ENCODE peak calls at places on chromosome 1, in nine cellular contexts. One of them, this sample, is unnamed.

GRCh38 chr1:222777977-222778376 is 36.9 kb upstream of the DISP1 start:
- DNase-seq in AG09319: no peak
- DNase-seq in stimulated activated CD4-positive, alpha-beta T cell treated with anti-CD3 and anti-CD28 coated beads, Interleukin-4, amount 100 ng/mL, for 1 hour: no peak
- DNase-seq in mesenteric fat pad: no peak
- DNase-seq in EL: no peak
- DNase-seq in HFFc6: no peak
- DNase-seq in GM12865: no peak
- DNase-seq in SHP77: peak
- DNase-seq in CD8-positive, alpha-beta memory T cell: no peak
- DNase-seq in this sample: no peak

GRCh38 chr1:111553199-111553598 is 49.8 kb upstream of the ADORA3 start:
- DNase-seq in CD8-positive, alpha-beta memory T cell: no peak
- DNase-seq in stimulated activated CD4-positive, alpha-beta T cell treated with anti-CD3 and anti-CD28 coated beads, Interleukin-4, amount 100 ng/mL, for 1 hour: no peak
- DNase-seq in EL: peak
- DNase-seq in AG09319: no peak
- DNase-seq in SHP77: no peak
- DNase-seq in GM12865: no peak
- DNase-seq in mesenteric fat pad: no peak
- DNase-seq in HFFc6: peak
- DNase-seq in this sample: no peak

GRCh38 chr1:55441474-55441873 is 226.3 kb upstream of the USP24 start:
- DNase-seq in SHP77: no peak
- DNase-seq in GM12865: no peak
- DNase-seq in mesenteric fat pad: no peak
- DNase-seq in HFFc6: no peak
- DNase-seq in EL: no peak
- DNase-seq in stimulated activated CD4-positive, alpha-beta T cell treated with anti-CD3 and anti-CD28 coated beads, Interleukin-4, amount 100 ng/mL, for 1 hour: no peak
- DNase-seq in CD8-positive, alpha-beta memory T cell: no peak
- DNase-seq in AG09319: no peak
- DNase-seq in this sample: no peak

GRCh38 chr1:74964508-74964907 is 169.7 kb upstream of the LHX8 start:
- DNase-seq in mesenteric fat pad: no peak
- DNase-seq in EL: peak
- DNase-seq in AG09319: peak
- DNase-seq in HFFc6: no peak
- DNase-seq in GM12865: no peak
- DNase-seq in SHP77: peak
- DNase-seq in stimulated activated CD4-positive, alpha-beta T cell treated with anti-CD3 and anti-CD28 coated beads, Interleukin-4, amount 100 ng/mL, for 1 hour: no peak
- DNase-seq in CD8-positive, alpha-beta memory T cell: no peak
- DNase-seq in this sample: no peak

GRCh38 chr1:62685431-62685859 is 2.7 kb downstream of the DOCK7 start:
- DNase-seq in EL: peak
- DNase-seq in stimulated activated CD4-positive, alpha-beta T cell treated with anti-CD3 and anti-CD28 coated beads, Interleukin-4, amount 100 ng/mL, for 1 hour: no peak
- DNase-seq in HFFc6: peak
- DNase-seq in mesenteric fat pad: no peak
- DNase-seq in CD8-positive, alpha-beta memory T cell: no peak
- DNase-seq in AG09319: no peak
- DNase-seq in SHP77: no peak
- DNase-seq in GM12865: no peak
- DNase-seq in this sample: no peak

GRCh38 chr1:70509996-70510876 is 99.2 kb downstream of the CTH start:
- DNase-seq in SHP77: peak
- DNase-seq in AG09319: peak
- DNase-seq in GM12865: peak
- DNase-seq in HFFc6: peak
- DNase-seq in stimulated activated CD4-positive, alpha-beta T cell treated with anti-CD3 and anti-CD28 coated beads, Interleukin-4, amount 100 ng/mL, for 1 hour: no peak
- DNase-seq in mesenteric fat pad: no peak
- DNase-seq in CD8-positive, alpha-beta memory T cell: peak
- DNase-seq in EL: peak
- DNase-seq in this sample: peak

GRCh38 chr1:3671371-3672180 is 19.3 kb downstream of the TP73 start:
- DNase-seq in CD8-positive, alpha-beta memory T cell: no peak
- DNase-seq in HFFc6: no peak
- DNase-seq in EL: no peak
- DNase-seq in GM12865: peak
- DNase-seq in stimulated activated CD4-positive, alpha-beta T cell treated with anti-CD3 and anti-CD28 coated beads, Interleukin-4, amount 100 ng/mL, for 1 hour: no peak
- DNase-seq in AG09319: no peak
- DNase-seq in mesenteric fat pad: no peak
- DNase-seq in SHP77: no peak
- DNase-seq in this sample: no peak

GRCh38 chr1:78297828-78298227 is 192.9 kb upstream of the PTGFR start:
- DNase-seq in EL: no peak
- DNase-seq in GM12865: no peak
- DNase-seq in AG09319: no peak
- DNase-seq in HFFc6: no peak
- DNase-seq in CD8-positive, alpha-beta memory T cell: no peak
- DNase-seq in SHP77: no peak
- DNase-seq in stimulated activated CD4-positive, alpha-beta T cell treated with anti-CD3 and anti-CD28 coated beads, Interleukin-4, amount 100 ng/mL, for 1 hour: no peak
- DNase-seq in mesenteric fat pad: no peak
- DNase-seq in this sample: peak

GRCh38 chr1:225063722-225064121 is 134.2 kb downstream of the DNAH14 start:
- DNase-seq in CD8-positive, alpha-beta memory T cell: no peak
- DNase-seq in EL: no peak
- DNase-seq in AG09319: no peak
- DNase-seq in SHP77: no peak
- DNase-seq in mesenteric fat pad: no peak
- DNase-seq in stimulated activated CD4-positive, alpha-beta T cell treated with anti-CD3 and anti-CD28 coated beads, Interleukin-4, amount 100 ng/mL, for 1 hour: no peak
- DNase-seq in GM12865: no peak
- DNase-seq in HFFc6: no peak
- DNase-seq in this sample: no peak

GRCh38 chr1:68010094-68010493 is 40.3 kb downstream of the DIRAS3 start:
- DNase-seq in SHP77: peak
- DNase-seq in CD8-positive, alpha-beta memory T cell: no peak
- DNase-seq in HFFc6: peak
- DNase-seq in GM12865: no peak
- DNase-seq in EL: no peak
- DNase-seq in stimulated activated CD4-positive, alpha-beta T cell treated with anti-CD3 and anti-CD28 coated beads, Interleukin-4, amount 100 ng/mL, for 1 hour: no peak
- DNase-seq in mesenteric fat pad: no peak
- DNase-seq in AG09319: no peak
- DNase-seq in this sample: no peak

GRCh38 chr1:109880961-109881894 is 29.4 kb upstream of the CSF1 start:
- DNase-seq in HFFc6: no peak
- DNase-seq in GM12865: no peak
- DNase-seq in stimulated activated CD4-positive, alpha-beta T cell treated with anti-CD3 and anti-CD28 coated beads, Interleukin-4, amount 100 ng/mL, for 1 hour: no peak
- DNase-seq in AG09319: no peak
- DNase-seq in CD8-positive, alpha-beta memory T cell: no peak
- DNase-seq in mesenteric fat pad: no peak
- DNase-seq in SHP77: no peak
- DNase-seq in EL: no peak
- DNase-seq in this sample: no peak

This sample was measured in MV-4-11.